ENCODE peak calls at places on chromosome 18, in five cellular contexts. One of them, this sample, is unnamed.

GRCh38 chr18:61606068-61606660 is 272.9 kb downstream of the CDH20 start:
- DNase-seq in MM.1S: no peak
- DNase-seq in GM23248: peak
- DNase-seq in K562: no peak
- DNase-seq in IMR-90: peak
- DNase-seq in this sample: no peak

GRCh38 chr18:11976463-11976862 is 4.8 kb upstream of the IMPA2 start:
- DNase-seq in MM.1S: no peak
- DNase-seq in GM23248: no peak
- DNase-seq in K562: no peak
- DNase-seq in IMR-90: no peak
- DNase-seq in this sample: no peak

GRCh38 chr18:75132471-75132870 is 76.5 kb downstream of the PTGR3 start:
- DNase-seq in MM.1S: no peak
- DNase-seq in GM23248: no peak
- DNase-seq in K562: no peak
- DNase-seq in IMR-90: no peak
- DNase-seq in this sample: peak

GRCh38 chr18:13369756-13370510 is 151.4 kb downstream of the LDLRAD4 start:
- DNase-seq in MM.1S: no peak
- DNase-seq in GM23248: no peak
- DNase-seq in K562: no peak
- DNase-seq in IMR-90: no peak
- DNase-seq in this sample: peak

GRCh38 chr18:75358928-75359327 is 68.6 kb downstream of the SMIM21 start:
- DNase-seq in MM.1S: no peak
- DNase-seq in GM23248: no peak
- DNase-seq in K562: no peak
- DNase-seq in IMR-90: no peak
- DNase-seq in this sample: no peak

GRCh38 chr18:56283346-56283745 is 355.0 kb downstream of the TXNL1 start:
- DNase-seq in MM.1S: no peak
- DNase-seq in GM23248: peak
- DNase-seq in K562: no peak
- DNase-seq in IMR-90: peak
- DNase-seq in this sample: no peak

GRCh38 chr18:13572148-13572547 is 154.2 kb downstream of the FAM210A start:
- DNase-seq in MM.1S: no peak
- DNase-seq in GM23248: no peak
- DNase-seq in K562: no peak
- DNase-seq in IMR-90: no peak
- DNase-seq in this sample: no peak

GRCh38 chr18:56097561-56098095 is 509.6 kb upstream of the TCF4 start:
- DNase-seq in MM.1S: no peak
- DNase-seq in GM23248: no peak
- DNase-seq in K562: no peak
- DNase-seq in IMR-90: no peak
- DNase-seq in this sample: no peak

GRCh38 chr18:76445741-76446232 is 49.3 kb downstream of the ZNF516 start:
- DNase-seq in MM.1S: no peak
- DNase-seq in GM23248: peak
- DNase-seq in K562: no peak
- DNase-seq in IMR-90: no peak
- DNase-seq in this sample: no peak

GRCh38 chr18:63147973-63148372 is 171.6 kb downstream of the BCL2 start:
- DNase-seq in MM.1S: no peak
- DNase-seq in GM23248: peak
- DNase-seq in K562: no peak
- DNase-seq in IMR-90: no peak
- DNase-seq in this sample: no peak
- H3K9ac ChIP-seq in MM.1S: no peak
- H3K9ac ChIP-seq in GM23248: peak
- H3K9ac ChIP-seq in K562: no peak
- H3K9ac ChIP-seq in IMR-90: no peak
- H3K9ac ChIP-seq in this sample: no peak

GRCh38 chr18:8124232-8125146 is 484.7 kb upstream of the RAB12 start:
- DNase-seq in MM.1S: no peak
- DNase-seq in GM23248: no peak
- DNase-seq in K562: no peak
- DNase-seq in IMR-90: no peak
- DNase-seq in this sample: no peak
- H3K27ac ChIP-seq in MM.1S: no peak
- H3K27ac ChIP-seq in GM23248: no peak
- H3K27ac ChIP-seq in K562: no peak
- H3K27ac ChIP-seq in IMR-90: no peak
- H3K27ac ChIP-seq in this sample: no peak

GRCh38 chr18:35828591-35828990 is 143.9 kb upstream of the RMP24 start:
- DNase-seq in MM.1S: no peak
- DNase-seq in GM23248: no peak
- DNase-seq in K562: no peak
- DNase-seq in IMR-90: no peak
- DNase-seq in this sample: no peak
- H3K9ac ChIP-seq in MM.1S: no peak
- H3K9ac ChIP-seq in GM23248: no peak
- H3K9ac ChIP-seq in K562: no peak
- H3K9ac ChIP-seq in IMR-90: no peak
- H3K9ac ChIP-seq in this sample: no peak

DNA sequence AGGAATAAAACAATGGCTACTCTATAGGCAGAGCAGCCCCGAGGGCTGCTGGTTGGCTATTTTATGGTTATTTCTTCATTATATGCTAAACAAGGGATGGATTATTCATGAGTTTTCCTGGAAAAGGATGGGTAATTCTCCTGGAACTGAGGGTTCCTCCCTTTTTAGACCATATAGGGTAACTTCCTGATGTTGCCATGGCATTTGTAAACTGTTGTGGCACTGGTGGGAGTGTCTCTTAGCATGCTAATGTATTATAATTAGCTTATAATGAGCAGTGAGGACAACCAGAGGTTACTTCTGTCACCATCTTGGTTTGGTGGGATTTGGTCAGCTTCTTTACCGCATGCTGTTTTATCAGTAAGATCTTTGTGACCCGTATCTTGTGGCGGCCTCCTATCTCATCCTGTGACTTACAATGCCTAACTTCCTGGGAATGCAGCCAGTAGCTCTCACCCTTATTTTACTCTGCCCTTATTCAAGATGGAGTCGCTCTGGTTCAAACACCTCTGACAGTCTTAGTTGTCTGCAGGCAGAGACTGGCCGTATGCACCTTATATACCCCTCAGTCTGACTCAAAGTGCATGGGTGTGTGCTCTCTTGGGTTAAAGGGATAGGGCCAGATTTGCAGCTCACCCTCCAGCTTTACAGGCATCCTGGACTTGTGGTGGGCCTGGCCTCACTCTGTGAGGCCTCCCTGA is 57.7 kb downstream of the HAUS1 start:
- DNase-seq in MM.1S: no peak
- DNase-seq in GM23248: no peak
- DNase-seq in K562: no peak
- DNase-seq in IMR-90: no peak
- DNase-seq in this sample: no peak
- H3K27ac ChIP-seq in MM.1S: no peak
- H3K27ac ChIP-seq in GM23248: no peak
- H3K27ac ChIP-seq in K562: no peak
- H3K27ac ChIP-seq in IMR-90: no peak
- H3K27ac ChIP-seq in this sample: no peak

GRCh38 chr18:58496937-58497336 is 132.0 kb downstream of the ALPK2 start:
- DNase-seq in MM.1S: no peak
- DNase-seq in GM23248: no peak
- DNase-seq in K562: peak
- DNase-seq in IMR-90: no peak
- DNase-seq in this sample: no peak

GRCh38 chr18:58496231-58496630 is 132.7 kb downstream of the ALPK2 start:
- DNase-seq in MM.1S: no peak
- DNase-seq in GM23248: peak
- DNase-seq in K562: no peak
- DNase-seq in IMR-90: no peak
- DNase-seq in this sample: no peak

GRCh38 chr18:58495634-58496033 is 133.3 kb downstream of the ALPK2 start:
- DNase-seq in MM.1S: no peak
- DNase-seq in GM23248: no peak
- DNase-seq in K562: no peak
- DNase-seq in IMR-90: no peak
- DNase-seq in this sample: no peak

GRCh38 chr18:58493516-58494253 is 135.2 kb downstream of the ALPK2 start:
- DNase-seq in MM.1S: peak
- DNase-seq in GM23248: peak
- DNase-seq in K562: peak
- DNase-seq in IMR-90: peak
- DNase-seq in this sample: peak

DNA sequence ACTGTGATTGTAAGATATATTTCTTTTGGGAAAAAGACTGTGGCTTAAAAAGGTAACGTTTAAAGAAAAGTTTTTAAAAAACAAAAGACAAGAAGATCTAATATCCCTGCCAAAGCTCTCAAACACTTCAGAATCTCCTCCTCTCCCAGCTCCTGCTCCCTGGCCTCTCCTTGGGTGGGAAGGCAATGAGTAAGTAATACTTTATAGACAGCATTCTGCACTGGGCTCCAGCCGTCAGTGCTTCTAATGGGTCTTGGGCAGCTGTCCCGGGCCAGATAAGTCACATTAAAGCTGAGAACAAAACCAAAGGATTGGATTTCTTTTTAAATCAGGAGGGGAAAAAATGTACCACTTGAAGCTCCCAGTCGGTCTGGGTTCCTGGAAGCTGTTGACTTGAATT is 133.7 kb downstream of the ALPK2 start:
- DNase-seq in MM.1S: no peak
- DNase-seq in GM23248: peak
- DNase-seq in K562: no peak
- DNase-seq in IMR-90: peak
- DNase-seq in this sample: no peak
- H3K9ac ChIP-seq in MM.1S: no peak
- H3K9ac ChIP-seq in GM23248: no peak
- H3K9ac ChIP-seq in K562: no peak
- H3K9ac ChIP-seq in IMR-90: no peak
- H3K9ac ChIP-seq in this sample: no peak

GRCh38 chr18:73669299-73669698 is 478.3 kb downstream of the FBXO15 start:
- DNase-seq in MM.1S: no peak
- DNase-seq in GM23248: no peak
- DNase-seq in K562: no peak
- DNase-seq in IMR-90: peak
- DNase-seq in this sample: no peak
- H3K27ac ChIP-seq in MM.1S: no peak
- H3K27ac ChIP-seq in GM23248: no peak
- H3K27ac ChIP-seq in K562: no peak
- H3K27ac ChIP-seq in IMR-90: no peak
- H3K27ac ChIP-seq in this sample: no peak

GRCh38 chr18:80145191-80145799 is 36.2 kb downstream of the ADNP2 start:
- DNase-seq in MM.1S: no peak
- DNase-seq in GM23248: peak
- DNase-seq in K562: no peak
- DNase-seq in IMR-90: peak
- DNase-seq in this sample: peak

GRCh38 chr18:80147037-80147417 is 38.0 kb downstream of the ADNP2 start:
- DNase-seq in MM.1S: no peak
- DNase-seq in GM23248: peak
- DNase-seq in K562: no peak
- DNase-seq in IMR-90: no peak
- DNase-seq in this sample: no peak

GRCh38 chr18:80147418-80148315 is 38.6 kb downstream of the ADNP2 start:
- DNase-seq in MM.1S: peak
- DNase-seq in GM23248: peak
- DNase-seq in K562: no peak
- DNase-seq in IMR-90: peak
- DNase-seq in this sample: peak

GRCh38 chr18:80149667-80150066 is 40.6 kb downstream of the ADNP2 start:
- DNase-seq in MM.1S: no peak
- DNase-seq in GM23248: no peak
- DNase-seq in K562: no peak
- DNase-seq in IMR-90: no peak
- DNase-seq in this sample: no peak

DNA sequence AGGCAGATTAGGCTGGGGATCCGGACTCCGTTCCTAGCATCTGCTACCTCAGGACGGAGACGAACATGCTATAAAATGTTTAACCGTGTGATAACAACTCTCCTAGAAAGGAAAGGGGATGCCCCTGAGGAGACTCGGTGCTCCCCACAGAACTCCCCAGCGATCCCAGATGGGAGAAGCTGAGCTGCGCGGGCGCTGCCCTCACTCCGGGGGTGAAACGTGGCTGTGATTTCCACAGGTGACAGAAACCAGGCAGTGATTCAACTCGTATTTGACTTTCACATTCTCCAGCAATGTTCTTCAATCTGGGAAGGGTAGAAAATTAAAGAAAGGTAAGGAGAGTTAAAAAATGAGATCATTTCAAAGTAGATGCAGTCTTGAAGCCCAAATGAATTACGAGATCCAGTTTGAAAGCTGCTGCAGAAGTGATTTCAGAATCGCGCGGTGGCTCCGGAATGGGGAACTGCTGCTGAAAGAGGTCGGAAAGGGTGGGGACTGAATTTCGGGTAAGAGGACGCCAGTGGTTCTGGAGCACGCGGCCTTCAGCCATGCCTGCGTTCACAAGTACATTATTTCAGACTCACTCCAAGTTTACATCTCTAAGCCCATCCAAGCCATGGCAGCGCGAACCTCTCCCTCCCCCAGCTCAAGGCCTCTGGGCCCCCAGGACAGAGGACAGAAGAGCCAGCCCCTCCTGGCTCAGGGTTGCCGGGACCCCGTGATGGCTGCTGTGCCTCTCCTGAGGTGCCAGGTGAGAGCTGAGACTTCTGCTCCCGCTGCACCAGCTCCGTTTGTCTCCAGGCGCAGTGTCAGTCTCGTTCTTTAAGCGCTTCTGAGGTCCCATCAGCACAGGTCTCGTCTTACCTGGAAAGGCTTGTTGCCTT is 39.5 kb downstream of the ADNP2 start:
- DNase-seq in MM.1S: no peak
- DNase-seq in GM23248: peak
- DNase-seq in K562: no peak
- DNase-seq in IMR-90: no peak
- DNase-seq in this sample: peak
- H3K9ac ChIP-seq in MM.1S: peak
- H3K9ac ChIP-seq in GM23248: peak
- H3K9ac ChIP-seq in K562: no peak
- H3K9ac ChIP-seq in IMR-90: peak
- H3K9ac ChIP-seq in this sample: peak

GRCh38 chr18:39958876-39959275 is 1996.2 kb upstream of the PIK3C3 start:
- DNase-seq in MM.1S: no peak
- DNase-seq in GM23248: peak
- DNase-seq in K562: no peak
- DNase-seq in IMR-90: no peak
- DNase-seq in this sample: no peak

GRCh38 chr18:39960545-39960944 is 1994.5 kb upstream of the PIK3C3 start:
- DNase-seq in MM.1S: no peak
- DNase-seq in GM23248: peak
- DNase-seq in K562: no peak
- DNase-seq in IMR-90: peak
- DNase-seq in this sample: no peak

GRCh38 chr18:39962546-39962945 is 1992.5 kb upstream of the PIK3C3 start:
- DNase-seq in MM.1S: no peak
- DNase-seq in GM23248: no peak
- DNase-seq in K562: no peak
- DNase-seq in IMR-90: no peak
- DNase-seq in this sample: no peak

GRCh38 chr18:39959839-39960238 is 1995.2 kb upstream of the PIK3C3 start:
- DNase-seq in MM.1S: peak
- DNase-seq in GM23248: peak
- DNase-seq in K562: no peak
- DNase-seq in IMR-90: no peak
- DNase-seq in this sample: no peak
- H3K27ac ChIP-seq in MM.1S: peak
- H3K27ac ChIP-seq in GM23248: no peak
- H3K27ac ChIP-seq in K562: no peak
- H3K27ac ChIP-seq in IMR-90: no peak
- H3K27ac ChIP-seq in this sample: no peak